ENCODE peak calls at places on chromosome 5, in six cellular contexts. T is tibial nerve, C is A673, F is fibroblast of mammary gland, L is MM.1S, A is heart left ventricle. I is an unnamed sample.

GRCh38 chr5:18876565-18876964 is 1111.4 kb downstream of the CDH18 start:
- DNase-seq in F (no peak), T (no peak), C (no peak), A (no peak), L (no peak), I (no peak)

GRCh38 chr5:16863380-16864007 is 72.6 kb downstream of the MYO10 start:
- DNase-seq in C (no peak), L (no peak), T (no peak), A (no peak), F (no peak), I (no peak)

GRCh38 chr5:8840237-8840636 is 705.6 kb downstream of the SEMA5A start:
- DNase-seq in L (no peak), F (no peak), A (no peak), C (no peak), T (no peak), I (no peak)

GRCh38 chr5:158992104-158992740 is 107.5 kb downstream of the EBF1 start:
- DNase-seq in T (no peak), A (no peak), L (no peak), C (peak), F (peak), I (no peak)

GRCh38 chr5:159244163-159244562 is 18.9 kb upstream of the UBLCP1 start:
- DNase-seq in F (no peak), C (no peak), T (no peak), L (no peak), A (no peak), I (no peak)

GRCh38 chr5:104179057-104179456 is 616.5 kb upstream of the NUDT12 start:
- DNase-seq in C (peak), F (peak), T (no peak), A (no peak), L (peak), I (no peak)

GRCh38 chr5:181189363-181189961 is 15.5 kb downstream of the TRIM7 start:
- DNase-seq in A (peak), C (peak), L (peak), T (no peak), F (peak), I (peak)

GRCh38 chr5:107290780-107291398 is 379.8 kb downstream of the EFNA5 start:
- DNase-seq in A (no peak), F (no peak), C (no peak), T (no peak), L (no peak), I (no peak)

GRCh38 chr5:98292496-98292895 is 481.0 kb upstream of the RGMB start:
- DNase-seq in F (no peak), A (no peak), C (no peak), T (no peak), L (no peak), I (no peak)

GRCh38 chr5:18720002-18720401 is 1085.7 kb downstream of the TAF11L14 start:
- DNase-seq in C (no peak), T (no peak), F (no peak), A (no peak), L (no peak), I (no peak)

GRCh38 chr5:74251106-74252032 is 389.2 kb downstream of the ENC1 start:
- DNase-seq in F (peak), C (peak), L (no peak), T (no peak), A (peak), I (peak)

GRCh38 chr5:113343343-113343742 is 91.4 kb downstream of the TSSK1B start:
- DNase-seq in F (no peak), L (no peak), C (no peak), A (peak), T (no peak), I (no peak)

GRCh38 chr5:124718376-124718775 is 28.1 kb downstream of the ZNF608 start:
- DNase-seq in A (no peak), F (no peak), C (peak), T (no peak), L (no peak), I (no peak)

GRCh38 chr5:179313849-179314521 is 31.3 kb downstream of the ADAMTS2 start:
- DNase-seq in F (peak), T (peak), C (no peak), A (peak), L (no peak), I (peak)

GRCh38 chr5:23740029-23740428 is 232.6 kb downstream of the PRDM9 start:
- DNase-seq in A (no peak), F (peak), C (no peak), T (no peak), L (no peak), I (no peak)

GRCh38 chr5:149172261-149172660 is 31.0 kb downstream of the ABLIM3 start:
- DNase-seq in T (no peak), A (no peak), C (no peak), F (peak), L (no peak), I (no peak)

GRCh38 chr5:178421128-178421527 is 169.1 kb downstream of the COL23A1 start:
- DNase-seq in F (no peak), A (no peak), T (no peak), C (no peak), L (no peak), I (no peak)

GRCh38 chr5:143466632-143467031 is 63.1 kb upstream of the NR3C1 start:
- DNase-seq in A (no peak), L (no peak), F (no peak), T (no peak), C (no peak), I (no peak)

GRCh38 chr5:15959560-15960164 is 219.9 kb downstream of the MARCHF11 start:
- DNase-seq in F (peak), C (no peak), L (no peak), T (no peak), A (no peak), I (no peak)

GRCh38 chr5:72238712-72239445 is 81.2 kb downstream of the MRPS27 start:
- DNase-seq in T (no peak), L (no peak), F (no peak), C (no peak), A (no peak), I (no peak)

GRCh38 chr5:36066540-36067210 is at the start of gene UGT3A2:
- DNase-seq in T (no peak), A (no peak), L (no peak), F (no peak), C (peak), I (peak)
- H3K4me3 ChIP-seq in T (no peak), A (no peak), L (no peak), F (no peak), C (peak), I (peak)

GRCh38 chr5:1122511-1123284 is 10.8 kb upstream of the SLC12A7 start:
- DNase-seq in C (no peak), A (peak), F (no peak), T (no peak), L (no peak), I (no peak)

GRCh38 chr5:1124181-1125029 is 12.5 kb upstream of the SLC12A7 start:
- DNase-seq in A (peak), T (no peak), L (no peak), F (no peak), C (no peak), I (no peak)

GRCh38 chr5:1121891-1122290 is 10.0 kb upstream of the SLC12A7 start:
- DNase-seq in F (no peak), T (no peak), A (no peak), C (no peak), L (no peak), I (no peak)

GRCh38 chr5:1123418-1124147 is 11.7 kb upstream of the SLC12A7 start:
- DNase-seq in C (no peak), A (no peak), L (no peak), F (no peak), T (no peak), I (no peak)

DNA sequence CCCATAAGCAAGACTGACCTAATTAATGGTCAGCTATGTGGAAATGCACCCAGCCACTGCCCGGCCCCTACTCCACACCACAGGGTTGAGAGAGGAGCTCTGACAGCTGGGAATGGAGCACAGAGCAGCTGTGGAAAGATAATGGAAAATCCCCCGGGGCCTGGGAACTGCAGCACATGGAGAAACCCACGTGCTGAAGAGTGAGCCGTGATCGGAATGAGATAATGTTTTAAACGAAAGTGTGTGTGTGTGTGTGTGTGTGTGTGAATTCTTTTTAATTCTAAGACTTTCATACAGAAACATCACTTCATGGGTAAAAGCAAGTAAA is 13.1 kb upstream of the SLC12A7 start:
- DNase-seq in F (peak), C (peak), L (no peak), T (peak), A (peak), I (peak)
- H3K4me3 ChIP-seq in F (no peak), C (no peak), L (no peak), T (no peak), A (no peak), I (no peak)

GRCh38 chr5:81787843-81788242 is 36.9 kb upstream of the SSBP2 start:
- DNase-seq in F (peak), C (peak), A (peak), T (peak), L (peak), I (peak)

GRCh38 chr5:81789033-81789432 is 38.1 kb upstream of the SSBP2 start:
- DNase-seq in A (no peak), L (no peak), C (no peak), T (no peak), F (peak), I (no peak)

GRCh38 chr5:81786509-81786908 is 35.6 kb upstream of the SSBP2 start:
- DNase-seq in A (no peak), F (no peak), C (no peak), L (no peak), T (no peak), I (no peak)

GRCh38 chr5:81785311-81785710 is 34.4 kb upstream of the SSBP2 start:
- DNase-seq in F (no peak), L (no peak), A (no peak), C (no peak), T (no peak), I (no peak)

DNA sequence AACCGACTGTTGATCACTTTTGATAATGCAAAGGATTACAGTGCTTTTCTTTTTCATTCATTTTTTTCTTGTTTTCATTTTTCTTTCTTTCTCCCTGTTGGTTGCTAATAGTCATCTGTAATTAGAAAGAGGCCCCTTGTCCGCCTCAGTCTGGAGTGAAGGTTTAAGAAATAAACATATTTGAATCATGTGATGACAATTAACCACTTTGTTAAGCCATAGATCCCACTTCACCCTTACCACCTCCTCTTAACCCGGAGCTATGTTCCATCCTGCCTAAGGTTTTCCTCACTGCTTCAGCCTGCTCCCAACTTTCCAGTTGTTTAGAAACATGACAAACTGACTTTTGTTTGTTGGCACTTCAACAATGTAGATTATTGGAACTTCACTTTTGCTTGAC is 37.4 kb upstream of the SSBP2 start:
- DNase-seq in L (no peak), T (no peak), C (no peak), A (no peak), F (no peak), I (no peak)
- H3K4me3 ChIP-seq in L (no peak), T (no peak), C (no peak), A (no peak), F (no peak), I (peak)

GRCh38 chr5:126867237-126867636 is 90.3 kb downstream of the LMNB1 start:
- DNase-seq in F (no peak), A (no peak), L (no peak), C (no peak), T (no peak), I (no peak)

GRCh38 chr5:126866837-126867236 is 89.9 kb downstream of the LMNB1 start:
- DNase-seq in T (no peak), F (no peak), L (no peak), A (no peak), C (no peak), I (no peak)

GRCh38 chr5:126868338-126868737 is 91.4 kb downstream of the LMNB1 start:
- DNase-seq in C (no peak), A (no peak), F (no peak), T (no peak), L (no peak), I (no peak)

GRCh38 chr5:126871441-126871840 is 94.5 kb downstream of the LMNB1 start:
- DNase-seq in T (no peak), A (no peak), F (peak), L (no peak), C (no peak), I (no peak)

DNA sequence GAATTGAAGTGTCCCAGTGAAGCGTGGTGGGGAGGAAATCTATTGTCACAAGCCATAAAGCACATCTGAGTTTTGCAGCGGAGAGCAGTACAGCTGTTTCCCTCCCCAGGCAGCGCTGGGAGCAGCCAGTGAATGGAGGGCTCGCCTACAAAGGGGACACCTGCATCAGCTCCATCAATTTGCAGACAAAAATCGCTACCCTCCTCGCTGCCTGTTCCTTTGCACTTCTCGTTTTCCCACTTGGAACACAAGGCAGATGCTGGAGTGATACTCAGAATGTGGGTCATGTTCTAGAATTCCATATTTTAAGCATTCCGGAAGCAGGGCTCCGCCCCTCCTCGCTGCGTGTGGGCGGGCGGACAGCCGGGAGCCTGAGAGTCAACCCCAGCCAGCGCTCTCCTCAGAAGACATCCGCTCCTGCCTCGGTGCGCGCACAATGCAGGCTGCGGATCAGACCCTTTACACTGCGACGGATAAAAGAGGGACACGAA is 92.1 kb downstream of the LMNB1 start:
- DNase-seq in L (no peak), F (no peak), C (peak), T (no peak), A (no peak), I (peak)
- H3K4me3 ChIP-seq in L (no peak), F (no peak), C (peak), T (no peak), A (no peak), I (peak)

DNA sequence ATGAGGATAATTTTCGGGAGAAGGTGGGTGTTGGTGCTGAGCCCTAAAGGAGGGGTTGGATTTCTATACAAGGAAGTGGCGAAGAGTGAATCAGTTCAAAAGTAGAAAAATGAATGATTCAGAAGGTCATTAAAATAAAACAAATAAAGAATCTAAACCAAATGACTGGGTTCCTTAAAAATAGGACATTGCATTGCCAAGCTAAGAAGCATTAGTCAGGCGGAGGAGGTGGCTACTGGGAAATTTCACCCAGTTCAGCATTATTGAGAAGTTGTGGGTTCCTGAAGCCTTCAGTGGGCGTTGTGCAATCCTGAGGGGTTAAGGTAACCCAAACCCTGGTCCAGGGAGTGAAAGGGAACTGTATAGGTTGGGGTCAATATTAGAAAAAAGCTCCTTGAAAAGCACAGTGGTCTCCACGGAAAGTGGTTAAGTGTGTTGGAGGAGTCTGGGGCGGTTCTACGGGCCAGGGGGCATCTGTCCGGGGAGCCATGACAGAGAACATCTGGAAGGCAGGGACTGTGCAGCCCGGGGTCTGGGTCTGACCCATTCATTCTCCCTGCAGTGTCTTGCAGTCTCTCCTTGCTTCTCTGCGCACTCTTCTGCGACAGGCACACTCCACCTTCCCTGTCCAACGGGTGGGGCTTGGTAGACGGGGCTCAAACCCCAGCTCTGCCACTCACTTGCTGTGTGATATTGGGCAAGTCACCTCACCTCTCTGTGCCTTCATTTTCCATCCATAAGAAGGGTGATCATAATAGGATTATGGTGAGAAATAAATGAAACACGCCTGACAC is 27.6 kb upstream of the DUSP1 start:
- DNase-seq in F (peak), C (no peak), L (no peak), T (no peak), A (peak), I (peak)
- H3K4me3 ChIP-seq in F (no peak), C (no peak), L (no peak), T (no peak), A (no peak), I (no peak)

GRCh38 chr5:10564838-10565784 is 1.2 kb downstream of the ANKRD33B start:
- DNase-seq in C (no peak), L (no peak), F (no peak), T (no peak), A (peak), I (no peak)

GRCh38 chr5:10567181-10567591 is 3.3 kb downstream of the ANKRD33B start:
- DNase-seq in F (no peak), L (no peak), C (no peak), T (no peak), A (no peak), I (peak)

GRCh38 chr5:10563940-10564837 is at the start of gene ANKRD33B:
- DNase-seq in A (peak), C (peak), T (peak), L (peak), F (peak), I (peak)

GRCh38 chr5:10566556-10567068 is 2.7 kb downstream of the ANKRD33B start:
- DNase-seq in T (no peak), A (no peak), F (no peak), C (no peak), L (no peak), I (no peak)

GRCh38 chr5:10565785-10566506 is 2.1 kb downstream of the ANKRD33B start:
- DNase-seq in L (peak), C (no peak), A (no peak), F (no peak), T (no peak), I (peak)
- H3K4me3 ChIP-seq in L (peak), C (no peak), A (peak), F (peak), T (peak), I (peak)

GRCh38 chr5:139696167-139696893 is 48.2 kb downstream of the CXXC5 start:
- DNase-seq in A (no peak), C (no peak), F (no peak), T (no peak), L (no peak), I (no peak)

GRCh38 chr5:139699352-139699751 is 51.2 kb downstream of the CXXC5 start:
- DNase-seq in T (no peak), C (no peak), F (no peak), A (no peak), L (no peak), I (no peak)

GRCh38 chr5:139696894-139697658 is 48.9 kb downstream of the CXXC5 start:
- DNase-seq in A (peak), C (peak), L (no peak), F (peak), T (peak), I (peak)

GRCh38 chr5:139700711-139701693 is 52.9 kb downstream of the CXXC5 start:
- DNase-seq in F (no peak), T (no peak), L (no peak), C (peak), A (no peak), I (no peak)

GRCh38 chr5:139698461-139699146 is 50.5 kb downstream of the CXXC5 start:
- DNase-seq in F (peak), C (peak), A (peak), T (peak), L (no peak), I (peak)
- H3K4me3 ChIP-seq in F (no peak), C (no peak), A (no peak), T (no peak), L (no peak), I (no peak)

GRCh38 chr5:173746050-173746449 is 129.6 kb upstream of the BOD1 start:
- DNase-seq in T (no peak), L (peak), F (no peak), A (no peak), C (no peak), I (no peak)
- H3K4me3 ChIP-seq in T (no peak), L (peak), F (no peak), A (no peak), C (no peak), I (no peak)

I was measured in psoas muscle.